ENCODE peak calls at places on chromosomes 13 and 19, in six cellular contexts. K is ovary, W is AG10803, O is HFF-Myc, X is lower lobe of right lung, H is GM23338. M is an unnamed sample.

GRCh38 chr19:1967087-1967608 is 26.2 kb downstream of the CSNK1G2 start:
- DNase-seq in X (no peak), W (no peak), O (no peak), H (no peak), K (no peak), M (no peak)

GRCh38 chr13:34201050-34201913 is 383.3 kb downstream of the RFC3 start:
- DNase-seq in O (no peak), X (no peak), W (peak), H (no peak), K (no peak), M (no peak)

GRCh38 chr19:1837625-1838105 is 10.6 kb downstream of the REXO1 start:
- DNase-seq in W (no peak), X (no peak), H (peak), O (no peak), K (no peak), M (no peak)

GRCh38 chr19:43755256-43755801 is 567 bp upstream of the SMG9 start:
- DNase-seq in O (no peak), H (peak), K (peak), X (peak), W (peak), M (no peak)

GRCh38 chr13:28955264-28955966 is 135.3 kb downstream of the MTUS2 start:
- DNase-seq in O (no peak), X (no peak), H (no peak), W (no peak), K (no peak), M (no peak)

GRCh38 chr19:17220207-17220758 is 5.1 kb downstream of the USE1 start:
- DNase-seq in H (no peak), K (peak), X (no peak), W (peak), O (no peak), M (peak)

GRCh38 chr13:65488606-65489005 is 1741.5 kb downstream of the PCDH9 start:
- DNase-seq in K (no peak), W (no peak), O (no peak), X (no peak), H (no peak), M (no peak)

GRCh38 chr13:107553838-107554237 is 661.5 kb downstream of the LIG4 start:
- DNase-seq in K (no peak), W (peak), H (no peak), X (no peak), O (no peak), M (no peak)

GRCh38 chr13:105220063-105220462 is 1315.4 kb downstream of the EFNB2 start:
- DNase-seq in K (no peak), W (no peak), H (no peak), X (no peak), O (no peak), M (no peak)

GRCh38 chr13:25906211-25906661 is 145.6 kb downstream of the SHISA2 start:
- DNase-seq in X (no peak), H (no peak), K (no peak), W (no peak), O (no peak), M (no peak)

GRCh38 chr19:31139871-31140505 is 209.2 kb downstream of the TSHZ3 start:
- DNase-seq in X (no peak), H (no peak), O (no peak), W (peak), K (no peak), M (no peak)

GRCh38 chr13:112370311-112370710 is 5.8 kb upstream of the SPACA7 start:
- DNase-seq in H (no peak), W (no peak), O (no peak), K (no peak), X (no peak), M (no peak)

GRCh38 chr19:11204943-11205349 is 7.6 kb upstream of the KANK2 start:
- DNase-seq in X (no peak), O (no peak), K (peak), H (no peak), W (no peak), M (no peak)

GRCh38 chr19:34573226-34573864 is 91.8 kb downstream of the WTIP start:
- DNase-seq in W (no peak), H (no peak), K (no peak), O (no peak), X (no peak), M (no peak)

GRCh38 chr19:58196911-58197616 is 14.2 kb downstream of the ZNF274 start:
- DNase-seq in W (no peak), X (no peak), O (no peak), H (peak), K (no peak), M (no peak)

GRCh38 chr13:22278336-22278929 is 607.6 kb downstream of the FGF9 start:
- DNase-seq in H (peak), X (no peak), K (no peak), W (peak), O (no peak), M (no peak)

GRCh38 chr19:50814883-50815282 is 8.7 kb downstream of the KLK1 start:
- DNase-seq in H (no peak), K (no peak), O (no peak), W (no peak), X (no peak), M (no peak)

GRCh38 chr13:42574011-42574410 is at the start of gene TNFSF11:
- DNase-seq in O (no peak), X (no peak), K (no peak), H (peak), W (no peak), M (no peak)

GRCh38 chr19:3358919-3359849 is 7.2 kb upstream of the NFIC start:
- DNase-seq in H (peak), W (peak), X (peak), K (peak), O (no peak), M (no peak)

GRCh38 chr19:50465000-50465399 is 11.3 kb upstream of the EMC10 start:
- DNase-seq in X (no peak), W (no peak), K (no peak), H (no peak), O (no peak), M (no peak)

GRCh38 chr19:50416815-50417137 is 2.0 kb upstream of the SPIB start:
- DNase-seq in K (no peak), O (no peak), H (no peak), W (no peak), X (no peak), M (no peak)

DNA sequence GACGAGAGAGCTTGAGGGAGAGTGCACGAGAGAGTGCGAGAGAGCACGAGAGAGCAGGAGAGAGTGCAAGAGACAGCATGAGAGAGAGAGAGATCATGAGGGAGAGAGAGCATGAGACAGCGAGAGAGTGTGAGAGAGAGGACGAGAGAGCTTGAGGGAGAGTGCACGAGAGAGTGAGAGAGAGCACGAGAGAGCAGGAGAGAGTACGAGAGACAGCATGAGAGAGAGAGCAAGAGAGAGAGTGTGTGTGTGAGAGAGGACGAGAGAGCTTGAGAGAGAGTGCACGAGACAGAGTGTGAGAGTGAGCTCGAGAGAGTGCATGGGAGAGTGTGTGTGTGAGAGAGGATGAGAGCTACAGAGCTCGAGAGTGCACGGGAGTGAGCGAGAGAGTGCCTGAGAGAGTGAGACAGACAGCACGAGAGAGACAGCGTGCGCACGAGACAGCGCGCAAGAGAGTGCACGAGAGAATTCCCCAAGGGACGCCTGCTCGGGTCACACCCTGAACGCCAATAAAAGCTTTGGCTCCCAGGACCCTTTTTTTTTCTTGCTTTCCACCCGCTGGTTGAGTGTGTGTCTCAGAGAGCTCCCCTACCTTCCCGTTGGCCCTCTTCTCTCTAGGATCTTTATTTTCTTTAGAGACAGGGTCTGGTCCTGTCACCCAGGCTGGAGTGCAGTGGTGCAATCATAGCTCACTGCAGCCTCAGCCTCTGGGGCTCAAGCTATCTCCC is 3.7 kb downstream of the CD70 start:
- DNase-seq in H (peak), O (no peak), K (no peak), X (no peak), W (peak), M (no peak)
- H3K4me3 ChIP-seq in H (peak), O (peak), K (no peak), X (no peak), W (peak), M (peak)

DNA sequence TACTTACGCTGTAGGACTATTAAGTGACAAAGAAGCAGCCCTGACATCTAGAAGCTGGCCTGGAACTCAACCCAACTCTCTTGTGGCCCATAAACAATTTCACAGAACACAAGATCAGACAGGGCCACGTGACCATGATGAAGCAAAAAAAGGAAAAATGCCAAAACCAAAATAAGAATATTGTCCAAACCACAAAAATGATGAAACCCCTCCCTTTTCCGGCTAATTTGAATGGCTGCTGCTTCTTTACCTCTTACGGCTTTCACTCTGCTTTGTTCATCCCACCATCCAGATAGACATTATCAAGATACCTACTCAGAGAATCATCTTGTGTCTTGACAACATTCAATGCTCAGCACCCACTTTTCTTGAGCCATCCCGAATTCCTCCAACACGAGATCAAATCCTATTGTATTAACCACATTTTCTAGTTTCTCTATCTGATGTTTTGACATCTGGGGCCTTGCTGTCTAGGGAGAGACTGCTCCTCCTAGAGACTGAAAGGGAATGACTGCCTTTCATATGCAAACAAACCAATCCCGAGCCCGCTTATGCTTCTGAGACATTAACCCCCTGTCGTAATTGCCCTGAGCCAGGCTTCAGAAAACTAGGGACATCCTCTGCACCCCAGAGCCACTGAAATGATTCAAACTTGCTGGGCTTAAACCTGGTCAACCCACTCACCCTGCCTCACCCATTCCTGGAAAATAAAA is 186.3 kb downstream of the TDRD3 start:
- DNase-seq in H (peak), W (peak), K (no peak), X (no peak), O (no peak), M (peak)
- TF ChIP-seq CTCF in H (peak), W (peak), K (no peak), X (no peak), O (no peak), M (peak)

DNA sequence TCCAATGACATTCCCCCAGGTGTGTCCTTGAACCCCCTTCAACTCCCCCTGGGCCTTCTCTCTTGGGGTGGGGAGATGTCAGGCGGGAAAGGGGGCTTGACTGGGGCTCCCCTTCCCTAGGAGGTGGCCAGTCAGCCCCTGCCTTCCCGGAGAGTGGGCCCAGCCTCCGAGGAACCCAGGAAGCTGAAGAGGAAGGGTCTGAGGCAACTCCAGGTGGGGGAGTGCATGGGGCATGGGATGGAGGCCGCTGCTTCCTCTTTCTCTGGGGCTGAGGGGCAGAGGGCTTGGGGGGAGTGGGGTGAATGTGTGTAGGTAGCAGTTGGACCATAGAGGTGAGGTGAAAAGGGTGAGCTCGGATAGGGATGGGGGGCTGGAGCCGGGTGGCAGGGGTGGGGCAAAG is 2.7 kb upstream of the INAFM1 start:
- DNase-seq in H (no peak), X (no peak), K (no peak), W (no peak), O (no peak), M (no peak)
- H3K4me3 ChIP-seq in H (peak), X (no peak), K (no peak), W (no peak), O (no peak), M (no peak)

DNA sequence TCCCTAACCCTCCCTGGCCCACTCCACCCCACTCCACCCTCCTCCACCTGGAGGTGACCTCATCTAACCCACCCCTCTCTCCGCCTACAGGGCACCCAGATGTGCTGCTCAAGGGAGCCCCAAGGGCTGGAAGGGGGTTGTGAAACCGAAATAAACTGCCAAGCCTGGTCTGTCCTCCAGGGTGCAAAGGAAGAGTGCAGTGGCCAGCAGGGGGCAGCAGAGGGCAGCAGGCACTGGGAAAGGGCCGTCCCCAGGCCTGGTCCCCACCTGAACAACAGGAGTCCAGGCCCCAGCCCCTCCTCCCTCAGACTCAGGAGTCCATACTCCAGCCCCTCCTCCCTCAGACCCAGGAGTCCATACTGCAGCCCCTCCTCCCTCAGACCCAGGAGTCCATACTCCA is 8.4 kb upstream of the BCAM start:
- DNase-seq in O (peak), K (peak), H (peak), X (peak), W (peak), M (peak)
- TF ChIP-seq CTCF in O (peak), K (peak), H (peak), X (peak), W (peak), M (peak)

GRCh38 chr13:39675904-39676303 is 20.4 kb downstream of the COG6 start:
- DNase-seq in W (no peak), H (no peak), O (no peak), K (no peak), X (no peak), M (no peak)
- H3K4me3 ChIP-seq in W (no peak), H (no peak), O (no peak), K (no peak), X (no peak), M (no peak)

GRCh38 chr19:6223461-6224307 is 56.1 kb downstream of the MLLT1 start:
- DNase-seq in K (no peak), O (no peak), W (no peak), X (no peak), H (no peak), M (no peak)
- TF ChIP-seq CTCF in K (no peak), O (no peak), W (no peak), X (no peak), H (no peak), M (peak)

GRCh38 chr13:49792550-49793324 is at the start of gene KPNA3:
- DNase-seq in H (peak), K (peak), X (peak), W (peak), O (peak), M (peak)

GRCh38 chr13:49786609-49787008 is 5.9 kb downstream of the KPNA3 start:
- DNase-seq in O (no peak), X (no peak), W (no peak), K (no peak), H (no peak), M (no peak)

GRCh38 chr13:49791214-49791752 is 1.2 kb downstream of the KPNA3 start:
- DNase-seq in W (peak), H (peak), X (no peak), K (no peak), O (no peak), M (no peak)

GRCh38 chr13:49791753-49792549 is 531 bp downstream of the KPNA3 start:
- DNase-seq in O (no peak), X (peak), K (peak), H (peak), W (peak), M (no peak)

GRCh38 chr13:49789961-49790360 is 2.5 kb downstream of the KPNA3 start:
- DNase-seq in K (no peak), O (no peak), W (no peak), X (no peak), H (no peak), M (no peak)
- H3K4me3 ChIP-seq in K (no peak), O (no peak), W (no peak), X (no peak), H (peak), M (no peak)